ENCODE peak calls at places on chromosome 5, in six cellular contexts. I is mammary epithelial cell, P is cardiac fibroblast, C is fibroblast of the aortic adventitia, Y is NB4, U is coronary artery. Z is an unnamed sample.
A peak's percentile ranks its signal among the peaks of the same experiment; 100 is the strongest.

GRCh38 chr5:159680095-159680494 is 236.2 kb upstream of the ADRA1B start:
- DNase-seq in U (no peak), C (no peak), Y (peak; percentile 9), P (no peak), I (no peak), Z (no peak)

GRCh38 chr5:122067330-122067885 is 10.7 kb downstream of the LOX start:
- DNase-seq in P (no peak), I (peak; percentile 8), C (no peak), Y (no peak), U (no peak), Z (no peak)

GRCh38 chr5:68950111-68950510 is 143.7 kb upstream of the SLC30A5 start:
- DNase-seq in U (no peak), C (no peak), I (peak; percentile 89), P (no peak), Y (no peak), Z (no peak)

GRCh38 chr5:159456722-159457462 is 126.6 kb upstream of the IL12B start:
- DNase-seq in U (no peak), C (peak; percentile 36), P (peak; percentile 50), Y (no peak), I (peak; percentile 77), Z (peak; percentile 43)

GRCh38 chr5:128015978-128016377 is 67.6 kb upstream of the SLC12A2 start:
- DNase-seq in U (no peak), P (no peak), I (no peak), Y (no peak), C (no peak), Z (no peak)

GRCh38 chr5:131260895-131261294 is 3.0 kb upstream of the CDC42SE2 start:
- DNase-seq in I (no peak), P (peak; percentile 48), Y (no peak), U (no peak), C (no peak), Z (no peak)

GRCh38 chr5:112294126-112294525 is 125.0 kb downstream of the EPB41L4A start:
- DNase-seq in I (no peak), P (no peak), Y (no peak), C (no peak), U (no peak), Z (no peak)

GRCh38 chr5:176788931-176789872 is 21.2 kb upstream of the UNC5A start:
- DNase-seq in C (no peak), P (no peak), Y (no peak), I (no peak), U (no peak), Z (no peak)

GRCh38 chr5:163347671-163348070 is 89.7 kb upstream of the CCNG1 start:
- DNase-seq in I (peak; percentile 32), Y (peak; percentile 71), C (peak; percentile 82), U (no peak), P (peak; percentile 80), Z (peak; percentile 52)

GRCh38 chr5:135069895-135070657 is 36.0 kb upstream of the PITX1 start:
- DNase-seq in P (no peak), U (no peak), Y (peak; percentile 28), C (no peak), I (no peak), Z (no peak)

GRCh38 chr5:6026766-6027165 is 351.6 kb downstream of the MED10 start:
- DNase-seq in C (no peak), P (peak; percentile 5), Y (no peak), U (no peak), I (no peak), Z (no peak)

GRCh38 chr5:65451436-65451835 is 30.3 kb downstream of the ADAMTS6 start:
- DNase-seq in P (no peak), C (peak; percentile 32), U (no peak), I (no peak), Y (no peak), Z (peak; percentile 20)

GRCh38 chr5:157987259-157987658 is 128.3 kb upstream of the CLINT1 start:
- DNase-seq in U (no peak), Y (no peak), I (no peak), P (no peak), C (no peak), Z (no peak)

GRCh38 chr5:155250601-155251000 is 237.0 kb downstream of the KIF4B start:
- DNase-seq in P (no peak), U (no peak), C (no peak), I (no peak), Y (no peak), Z (no peak)

GRCh38 chr5:147963436-147963835 is 57.1 kb upstream of the C5orf46 start:
- DNase-seq in U (no peak), I (no peak), P (no peak), C (no peak), Y (no peak), Z (no peak)

GRCh38 chr5:140176028-140176382 is 1.0 kb downstream of the CYSTM1 start:
- DNase-seq in P (no peak), U (no peak), Y (no peak), I (no peak), C (no peak), Z (no peak)

GRCh38 chr5:139901971-139902370 is 106.4 kb downstream of the PSD2 start:
- DNase-seq in U (no peak), Y (no peak), P (no peak), I (no peak), C (no peak), Z (no peak)

GRCh38 chr5:150345716-150346115 is 11.8 kb upstream of the TCOF1 start:
- DNase-seq in C (no peak), Y (no peak), U (no peak), I (no peak), P (no peak), Z (no peak)

GRCh38 chr5:172325452-172325851 is 41.9 kb upstream of the UBTD2 start:
- DNase-seq in U (no peak), Y (peak; percentile 36), I (no peak), P (no peak), C (no peak), Z (no peak)

GRCh38 chr5:94693043-94693822 is 74.8 kb downstream of the SLF1 start:
- DNase-seq in C (peak; percentile 87), P (peak; percentile 93), U (no peak), Y (peak; percentile 51), I (peak; percentile 86), Z (peak; percentile 95)

GRCh38 chr5:90408571-90409317 is 812 bp downstream of the CETN3 start:
- DNase-seq in P (no peak), I (peak; percentile 14), Y (no peak), C (no peak), U (no peak), Z (no peak)

GRCh38 chr5:178420424-178420823 is 169.8 kb downstream of the COL23A1 start:
- DNase-seq in U (no peak), Y (no peak), P (no peak), C (no peak), I (no peak), Z (no peak)
- H3K4me3 ChIP-seq in U (no peak overlapping the region), Y (no peak overlapping the region), P (no peak overlapping the region), C (no peak overlapping the region), I (no peak overlapping the region), Z (no peak overlapping the region)

GRCh38 chr5:54956922-54957321 is 28.5 kb downstream of the ESM1 start:
- DNase-seq in C (peak; percentile 15), I (no peak), U (no peak), P (no peak), Y (no peak), Z (no peak)

GRCh38 chr5:54964405-54964804 is 21.0 kb downstream of the ESM1 start:
- DNase-seq in Y (no peak), U (no peak), I (no peak), C (no peak), P (no peak), Z (no peak)

GRCh38 chr5:54965806-54966205 is 19.6 kb downstream of the ESM1 start:
- DNase-seq in P (peak; percentile 17), I (no peak), C (no peak), Y (no peak), U (no peak), Z (no peak)

DNA sequence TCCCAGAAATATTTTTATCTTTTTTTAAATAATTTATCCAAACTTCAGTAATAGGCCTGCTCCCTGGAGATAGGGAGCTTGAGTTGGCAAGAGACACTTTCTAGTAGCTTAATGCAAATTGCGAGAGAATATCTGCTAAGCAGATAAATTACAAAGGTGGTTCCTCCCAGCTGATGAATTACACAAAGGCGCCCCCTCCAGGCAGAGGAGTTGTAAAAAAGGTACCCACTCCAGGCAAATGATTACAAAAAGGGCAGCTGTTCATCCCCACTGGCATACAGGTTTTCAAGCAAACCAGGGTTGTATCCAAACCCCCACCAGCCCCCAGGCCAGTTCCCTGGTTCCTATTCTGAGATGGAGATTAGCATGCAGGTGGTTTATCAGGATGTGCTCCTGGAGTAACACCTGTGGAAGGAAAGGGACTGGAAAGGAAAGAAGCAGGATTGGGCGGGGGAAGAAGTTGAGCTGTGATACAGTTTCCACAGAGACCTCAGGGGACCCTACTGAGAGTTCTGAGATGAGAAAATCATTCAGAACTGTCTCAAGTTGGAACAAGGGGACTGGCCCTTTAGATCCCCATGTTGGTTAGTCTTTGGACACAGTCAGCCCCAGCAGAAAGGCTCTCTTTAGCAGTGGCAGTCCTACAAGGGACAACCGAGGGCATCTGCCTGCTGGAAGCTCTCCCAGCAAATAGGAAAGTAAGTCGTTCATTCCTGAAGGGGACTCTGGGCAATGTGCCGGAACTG is 25.5 kb downstream of the ESM1 start:
- DNase-seq in Y (peak; percentile 37), C (no peak), P (peak; percentile 34), I (no peak), U (no peak), Z (no peak)
- TF ChIP-seq CTCF in Y (peak; percentile 58), C (peak; percentile 30), P (peak; percentile 34), I (peak; percentile 36), U (no peak), Z (peak; percentile 12)

GRCh38 chr5:43074987-43075318 is 34.8 kb upstream of the ANXA2R start:
- DNase-seq in P (peak; percentile 6), Y (no peak), I (no peak), C (no peak), U (peak; percentile 73), Z (no peak)

GRCh38 chr5:43073597-43074546 is 33.8 kb upstream of the ANXA2R start:
- DNase-seq in I (peak; percentile 21), P (peak; percentile 65), U (no peak), C (peak; percentile 53), Y (peak; percentile 67), Z (peak; percentile 46)

GRCh38 chr5:43075319-43076293 is 35.5 kb upstream of the ANXA2R start:
- DNase-seq in Y (peak; percentile 48), I (no peak), C (peak; percentile 68), U (peak; percentile 73), P (peak; percentile 95), Z (peak; percentile 39)

GRCh38 chr5:43078956-43079355 is 38.8 kb upstream of the ANXA2R start:
- DNase-seq in Y (no peak), U (no peak), I (peak; percentile 41), P (peak; percentile 85), C (peak; percentile 88), Z (peak; percentile 92)
- H3K4me3 ChIP-seq in Y (no peak overlapping the region), U (no peak overlapping the region), I (no peak overlapping the region), P (no peak overlapping the region), C (no peak overlapping the region), Z (no peak overlapping the region)

GRCh38 chr5:81303563-81303962 is 2.2 kb downstream of the ZCCHC9 start:
- DNase-seq in C (peak; percentile 33), U (no peak), P (peak; percentile 86), Y (no peak), I (peak; percentile 89), Z (peak; percentile 42)

GRCh38 chr5:81305783-81306182 is 4.4 kb downstream of the ZCCHC9 start:
- DNase-seq in Y (no peak), C (no peak), I (no peak), P (no peak), U (no peak), Z (no peak)

GRCh38 chr5:81297531-81297930 is 3.9 kb upstream of the ZCCHC9 start:
- DNase-seq in I (no peak), U (no peak), Y (no peak), C (no peak), P (no peak), Z (no peak)

GRCh38 chr5:81302596-81302995 is 1.2 kb downstream of the ZCCHC9 start:
- DNase-seq in U (no peak), P (peak; percentile 11), Y (no peak), C (no peak), I (no peak), Z (peak; percentile 4)

GRCh38 chr5:81301221-81302015 is at the start of gene ZCCHC9:
- DNase-seq in I (peak; percentile 89), U (peak; percentile 93), Y (peak; percentile 96), P (peak; percentile 97), C (peak; percentile 94), Z (peak; percentile 93)
- TF ChIP-seq CTCF in I (peak; percentile 35), U (no peak), Y (no peak), P (peak; percentile 28), C (peak; percentile 30), Z (peak; percentile 33)